ENCODE peak calls at places on chromosomes 4 and X, in seven cellular contexts. Q is cardiac muscle cell, O is psoas muscle, N is ovary, Z is heart right ventricle, R is tibial artery, C is GM23248. D is an unnamed sample. For H3K4me1, the result is how much of the 10 kb centered on the place peaks cover.

GRCh38 chr4:101019941-101020401 is 327.4 kb downstream of the PPP3CA start:
- DNase-seq in Q (no peak), N (no peak), R (no peak), O (no peak), C (no peak), Z (no peak), D (no peak)

GRCh38 chr4:126051709-126052424 is 737.1 kb downstream of the FAT4 start:
- DNase-seq in Q (peak), O (no peak), C (peak), R (no peak), Z (no peak), N (no peak), D (no peak)

GRCh38 chr4:77631276-77631675 is 25.7 kb downstream of the CXCL13 start:
- DNase-seq in N (no peak), C (no peak), Q (no peak), R (no peak), Z (no peak), O (no peak), D (no peak)

GRCh38 chr4:146132445-146132844 is 43.1 kb upstream of the LSM6 start:
- DNase-seq in N (no peak), C (peak), O (no peak), Q (no peak), R (no peak), Z (no peak), D (no peak)

GRCh38 chr4:7826176-7826908 is 113.3 kb downstream of the AFAP1 start:
- DNase-seq in Q (no peak), C (no peak), O (no peak), Z (no peak), R (no peak), N (no peak), D (no peak)

GRCh38 chrX:72025236-72025770 is 106.4 kb downstream of the RTL5 start:
- DNase-seq in Z (no peak), N (no peak), C (no peak), R (no peak), O (no peak), Q (no peak), D (peak)

GRCh38 chr4:178273168-178273567 is 830.9 kb upstream of the AGA start:
- DNase-seq in C (no peak), O (no peak), N (no peak), R (no peak), Q (no peak), Z (no peak), D (no peak)

GRCh38 chrX:133369065-133369464 is 46.2 kb downstream of the GPC4 start:
- DNase-seq in Z (no peak), R (no peak), N (no peak), Q (no peak), O (no peak), C (no peak), D (no peak)

GRCh38 chr4:74800310-74800709 is 6.0 kb upstream of the BTC start:
- DNase-seq in N (no peak), Q (no peak), C (no peak), Z (no peak), O (no peak), R (no peak), D (no peak)

GRCh38 chr4:141565379-141566089 is 70.8 kb upstream of the IL15 start:
- DNase-seq in O (no peak), Z (no peak), N (no peak), Q (no peak), C (no peak), R (no peak), D (no peak)

DNA sequence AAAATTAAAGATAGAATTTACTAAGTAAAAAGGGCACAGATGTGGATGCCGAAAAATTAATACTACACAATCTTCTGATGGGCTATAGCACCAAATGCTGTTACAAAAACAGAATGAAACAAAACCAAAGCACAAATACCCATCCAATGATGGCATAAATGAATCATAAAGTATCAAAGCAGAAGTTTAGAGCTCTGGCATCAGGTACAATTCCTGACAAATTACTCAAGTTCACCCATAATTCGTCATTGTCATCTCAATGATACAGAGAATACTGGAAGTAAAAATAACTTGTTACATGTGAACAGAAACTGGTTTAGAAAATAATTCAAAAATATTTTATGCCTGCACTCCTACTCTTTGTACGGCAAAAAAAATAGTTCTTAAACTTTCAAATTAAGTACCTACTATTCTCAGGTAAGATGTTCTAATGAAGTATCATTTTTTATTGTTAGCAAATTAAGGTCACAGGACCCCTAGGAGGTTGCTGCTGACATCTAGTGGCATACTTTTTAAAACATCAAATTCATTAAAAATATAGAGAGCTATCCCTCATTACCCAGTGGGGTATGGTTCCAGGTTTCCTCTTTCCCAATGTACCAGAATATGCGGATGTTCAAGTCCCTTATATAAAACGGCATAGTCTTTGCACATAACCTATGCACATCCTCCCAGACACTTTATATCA is 126.1 kb downstream of the INPP4B start:
- DNase-seq in Q (peak), Z (no peak), O (no peak), R (no peak), N (no peak), C (peak), D (no peak)
- H3K4me1 ChIP-seq in Q (under half), Z (under half), O (under half), R (under half), N (under half), C (under half), D (under half)

DNA sequence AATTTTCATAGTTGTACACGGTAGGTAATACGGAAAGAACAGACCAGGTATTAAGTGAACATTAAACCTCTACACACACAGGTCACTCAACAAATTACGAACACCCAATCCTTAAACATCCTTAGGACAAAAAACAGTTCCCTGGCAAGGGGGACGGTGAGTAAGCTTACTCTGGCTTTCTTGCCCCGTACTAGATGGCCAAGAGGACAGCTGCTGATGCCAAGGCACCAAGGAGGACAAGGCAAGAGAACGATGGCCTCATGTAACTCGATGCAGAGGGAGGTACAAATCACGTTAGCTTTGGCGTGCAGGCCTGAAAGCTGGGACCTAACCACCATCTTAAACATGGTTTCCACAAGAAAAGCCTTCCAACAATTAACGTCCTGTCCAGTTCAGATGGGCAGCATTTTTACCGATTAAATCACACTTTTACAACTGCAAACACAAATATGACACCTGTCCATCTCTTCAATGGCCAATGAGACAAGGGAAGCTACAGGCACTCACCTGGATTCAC is 23.7 kb downstream of the FAT1 start:
- DNase-seq in R (peak), N (no peak), Z (no peak), Q (no peak), O (no peak), C (no peak), D (no peak)
- H3K4me3 ChIP-seq in R (no peak), N (no peak), Z (no peak), Q (no peak), O (no peak), C (no peak), D (no peak)

DNA sequence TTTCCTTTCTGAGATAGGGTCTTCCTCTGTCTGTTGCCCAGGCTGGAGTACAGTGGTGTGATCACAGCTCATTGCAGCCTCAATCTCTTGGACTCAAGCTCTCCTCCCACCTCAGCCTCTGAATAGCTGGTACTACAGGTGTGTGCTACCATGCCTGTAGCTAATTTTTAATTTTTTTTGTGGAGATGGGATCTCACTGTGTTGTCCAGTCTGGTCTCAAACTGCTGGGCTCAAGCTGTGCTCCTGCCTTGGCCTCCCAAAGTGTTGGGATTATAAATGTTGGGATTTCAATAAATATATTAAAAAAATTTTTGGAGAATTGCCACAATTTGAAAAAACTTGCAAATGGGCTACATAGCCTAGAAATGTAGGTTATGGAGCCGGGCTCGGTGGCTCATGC is 18.5 kb downstream of the RAPGEF2 start:
- DNase-seq in O (no peak), C (no peak), Z (no peak), N (no peak), R (no peak), Q (no peak), D (no peak)
- H3K4me1 ChIP-seq in O (under half), C (under half), Z (under half), N (under half), R (under half), Q (under half), D (under half)

GRCh38 chrX:36422368-36422767 is 502.8 kb downstream of the CFAP47 start:
- DNase-seq in O (no peak), N (no peak), Z (no peak), C (no peak), R (no peak), Q (no peak), D (no peak)
- H3K4me3 ChIP-seq in O (no peak), N (no peak), Z (no peak), C (no peak), R (no peak), Q (no peak), D (no peak)

GRCh38 chrX:52261125-52261462 is 76.4 kb downstream of the MAGED4 start:
- DNase-seq in C (no peak), Q (no peak), R (no peak), O (no peak), N (no peak), Z (no peak), D (no peak)
- H3K4me1 ChIP-seq in C (under half), Q (under half), R (under half), O (under half), N (under half), Z (under half), D (under half)

DNA sequence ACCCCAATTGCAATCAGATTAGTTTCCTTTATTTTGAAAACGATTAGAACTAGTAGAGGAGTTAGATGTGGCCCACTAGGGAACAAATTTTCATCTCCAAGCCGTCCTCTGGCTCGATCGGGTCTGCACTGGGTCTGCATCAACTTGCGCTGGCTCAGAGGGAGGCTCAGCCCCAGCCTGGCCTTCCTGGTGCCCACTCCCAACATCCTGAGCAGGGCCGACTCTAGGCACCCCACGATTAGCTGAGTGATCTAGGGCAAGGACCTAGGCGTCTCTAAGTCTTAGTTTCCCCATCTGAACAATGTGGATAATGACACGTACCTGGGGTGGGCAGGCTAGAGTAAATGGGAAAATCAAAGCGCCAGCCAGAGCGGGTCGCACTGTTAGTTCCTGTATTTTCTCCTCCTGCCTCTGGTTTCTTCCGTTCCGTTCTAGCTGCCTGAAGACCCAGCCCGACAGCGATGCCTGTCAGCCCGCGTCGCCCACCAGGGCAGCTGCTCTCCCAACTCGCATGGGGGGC is 7.7 kb upstream of the HAND2 start:
- DNase-seq in Z (no peak), C (peak), N (no peak), R (no peak), Q (no peak), O (no peak), D (no peak)
- H3K4me3 ChIP-seq in Z (peak), C (peak), N (peak), R (peak), Q (peak), O (peak), D (peak)

GRCh38 chr4:57109847-57110634 is at the start of gene IGFBP7:
- DNase-seq in O (peak), C (peak), Q (peak), N (peak), Z (peak), R (peak), D (no peak)
- H3K4me1 ChIP-seq in O (under half), C (under half), Q (under half), N (under half), Z (under half), R (under half), D (under half)

GRCh38 chrX:9286234-9286633 is 178.6 kb upstream of the TBL1X start:
- DNase-seq in Z (no peak), R (no peak), Q (no peak), C (no peak), N (no peak), O (no peak), D (no peak)
- H3K4me3 ChIP-seq in Z (no peak), R (no peak), Q (no peak), C (no peak), N (no peak), O (no peak), D (no peak)

DNA sequence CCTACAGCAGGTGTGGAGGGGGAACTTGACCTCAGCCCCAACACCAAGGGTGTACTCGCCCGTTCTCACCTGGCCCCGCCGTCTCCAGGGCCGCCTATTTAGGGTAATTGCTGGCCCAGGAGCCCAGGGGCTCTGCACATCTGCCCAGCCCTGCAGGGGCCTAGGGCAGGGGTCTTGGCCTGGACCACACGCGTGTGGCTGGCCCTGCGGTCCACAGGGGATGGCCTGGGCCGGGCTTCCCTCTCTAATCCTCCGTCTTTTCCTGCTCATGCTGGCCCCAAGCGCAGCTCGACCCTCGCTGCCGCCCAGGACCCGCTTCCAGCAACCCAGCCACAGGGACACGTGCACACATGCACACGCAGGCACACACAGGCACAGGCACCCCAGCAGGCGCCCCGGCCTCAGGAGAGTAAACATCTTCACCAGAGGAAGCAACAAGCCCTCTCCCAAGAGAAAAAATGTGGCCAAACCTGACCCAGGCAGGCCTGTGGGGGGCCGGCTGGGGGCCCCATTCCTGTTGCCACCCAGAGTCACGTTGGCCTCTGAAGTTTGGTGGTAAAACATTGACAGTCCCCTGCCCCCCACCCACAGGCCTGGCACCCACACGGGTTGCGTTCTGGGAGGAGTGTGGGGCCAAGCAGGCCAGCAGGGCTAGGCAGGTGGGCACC is 24.6 kb upstream of the FGFR3 start:
- DNase-seq in R (no peak), C (no peak), O (no peak), Z (no peak), Q (no peak), N (no peak), D (no peak)
- H3K4me1 ChIP-seq in R (under half), C (under half), O (under half), Z (under half), Q (under half), N (under half), D (half or more)

DNA sequence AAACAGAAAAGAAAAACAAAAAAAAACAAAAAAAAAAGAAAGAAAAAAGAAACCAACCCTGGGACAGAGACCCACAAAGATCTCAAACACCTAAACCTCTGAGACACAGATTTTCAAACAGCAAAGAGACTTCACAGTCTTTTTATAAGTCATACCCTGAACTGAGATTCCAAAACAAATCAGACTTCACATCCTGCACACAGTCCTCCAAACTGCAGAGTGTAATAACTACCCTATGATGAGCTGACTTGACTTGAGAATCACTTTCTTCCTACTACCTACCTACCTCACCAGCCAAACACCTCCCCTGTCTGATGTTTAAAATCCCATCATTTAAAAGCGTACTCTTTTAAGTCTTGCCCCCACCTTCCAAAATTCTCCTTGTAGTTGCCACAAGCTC is 25.2 kb upstream of the GLOD5 start:
- DNase-seq in R (no peak), N (no peak), C (no peak), O (no peak), Q (no peak), Z (no peak), D (no peak)
- H3K4me3 ChIP-seq in R (no peak), N (no peak), C (peak), O (peak), Q (peak), Z (no peak), D (peak)

D was measured in vagina.